ENCODE peak calls at places on chromosomes 6 and 20, in nine cellular contexts. Q is HFFc6, X is fibroblast of the aortic adventitia, M is cardiac fibroblast, C is glutamatergic neuron, R is right lobe of liver, N is type B pancreatic cell, I is AG09319, S is bronchial epithelial cell. Z is an unnamed sample.

GRCh38 chr20:17543531-17543961 is 12.4 kb upstream of the BFSP1 start:
- DNase-seq in Q (peak; percentile 34), X (peak; percentile 78), M (peak; percentile 80), C (no peak), R (no peak), N (no peak), I (peak; percentile 60), S (peak; percentile 49), Z (no peak)

GRCh38 chr20:58921564-58921963 is 59.5 kb upstream of the NELFCD start:
- DNase-seq in Q (no peak), X (no peak), M (no peak), C (no peak), R (no peak), N (no peak), I (no peak), S (no peak), Z (no peak)

GRCh38 chr6:16918586-16918985 is 157.3 kb upstream of the ATXN1 start:
- DNase-seq in Q (no peak), X (no peak), M (peak; percentile 53), C (no peak), R (no peak), N (no peak), I (no peak), S (no peak), Z (no peak)

GRCh38 chr6:79543886-79544285 is 6.7 kb upstream of the LCA5 start:
- DNase-seq in Q (no peak), X (no peak), M (no peak), C (no peak), R (no peak), N (no peak), I (no peak), S (no peak), Z (no peak)

GRCh38 chr6:132805548-132805947 is 7.1 kb upstream of the SLC18B1 start:
- DNase-seq in Q (no peak), X (no peak), M (no peak), C (no peak), R (no peak), N (no peak), I (no peak), S (no peak), Z (no peak)

GRCh38 chr6:8589941-8590676 is 154.8 kb upstream of the SLC35B3 start:
- DNase-seq in Q (no peak), X (no peak), M (no peak), C (peak; percentile 24), R (no peak), N (no peak), I (no peak), S (no peak), Z (no peak)

GRCh38 chr6:166589334-166589731 is 2.9 kb upstream of the RAMACL start:
- DNase-seq in Q (no peak), X (no peak), M (no peak), C (no peak), R (no peak), N (no peak), I (peak; percentile 8), S (no peak), Z (no peak)

GRCh38 chr20:9407805-9408421 is 106.5 kb upstream of the LAMP5 start:
- DNase-seq in Q (peak; percentile 71), X (peak; percentile 83), M (peak; percentile 84), C (peak; percentile 68), R (no peak), N (no peak), I (no peak), S (peak; percentile 65), Z (no peak)

GRCh38 chr20:33079267-33079666 is at the start of gene BPIFB4:
- DNase-seq in Q (peak; percentile 64), X (peak; percentile 68), M (peak; percentile 18), C (no peak), R (no peak), N (no peak), I (peak; percentile 24), S (no peak), Z (no peak)

GRCh38 chr20:9280654-9281053 is 211.8 kb downstream of the PLCB4 start:
- DNase-seq in Q (peak; percentile 25), X (no peak), M (no peak), C (no peak), R (no peak), N (no peak), I (peak; percentile 49), S (no peak), Z (no peak)

GRCh38 chr20:32945710-32946221 is 58.5 kb downstream of the SUN5 start:
- DNase-seq in Q (peak; percentile 27), X (peak; percentile 38), M (peak; percentile 55), C (no peak), R (no peak), N (no peak), I (no peak), S (peak; percentile 38), Z (no peak)

GRCh38 chr6:6315660-6316059 is 4.8 kb downstream of the F13A1 start:
- DNase-seq in Q (peak; percentile 4), X (peak; percentile 42), M (peak; percentile 55), C (peak; percentile 60), R (no peak), N (no peak), I (no peak), S (peak; percentile 48), Z (no peak)

DNA sequence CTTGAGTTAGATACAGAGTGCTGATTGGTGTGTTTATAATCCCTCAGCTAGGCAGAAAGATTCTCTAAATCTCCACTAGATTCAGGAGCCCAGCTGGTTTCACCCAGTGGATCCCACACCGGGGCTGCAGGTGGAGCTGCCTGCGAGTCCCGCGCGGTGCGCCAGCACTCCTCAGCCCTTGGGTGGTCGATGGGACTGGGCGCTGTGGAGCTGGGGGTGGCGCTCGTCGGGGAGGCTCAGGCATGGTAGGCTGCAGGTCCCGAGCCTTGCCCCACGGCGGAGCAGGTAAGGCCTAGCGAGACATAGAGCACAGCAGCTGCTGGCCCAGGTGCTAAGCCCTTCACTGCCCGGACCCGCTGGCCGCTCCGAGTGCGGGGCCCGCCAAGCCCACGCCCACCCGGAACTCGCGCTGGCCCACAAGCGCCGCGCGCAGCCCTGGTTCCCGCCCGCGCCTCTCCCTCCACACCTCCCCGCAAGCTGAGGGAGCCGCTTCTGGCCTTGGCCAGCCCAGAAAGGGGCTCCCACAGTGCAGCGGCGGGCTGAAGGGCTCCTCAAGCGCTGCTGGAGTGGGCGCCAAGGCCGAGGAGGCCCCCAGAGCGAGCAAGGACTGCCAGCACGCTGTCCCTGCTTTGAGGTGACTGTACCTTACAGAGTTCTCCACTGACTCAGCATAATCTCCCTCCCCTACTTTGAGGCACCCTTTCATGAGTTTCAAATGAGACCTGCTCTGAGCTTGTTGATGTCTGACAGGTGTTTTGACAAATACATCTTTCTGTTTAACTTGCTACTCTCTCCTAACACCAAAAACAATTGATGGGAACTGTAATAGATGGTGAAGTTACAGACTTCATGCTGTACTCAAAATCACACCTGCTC is 3.9 kb upstream of the SSR1 start:
- DNase-seq in Q (no peak), X (no peak), M (no peak), C (no peak), R (no peak), N (peak; percentile 61), I (no peak), S (no peak), Z (no peak)
- TF ChIP-seq CTCF in Q (no peak), X (no peak), M (no peak), C (no peak), R (no peak), N (no peak), I (no peak), S (no peak), Z (no peak)

DNA sequence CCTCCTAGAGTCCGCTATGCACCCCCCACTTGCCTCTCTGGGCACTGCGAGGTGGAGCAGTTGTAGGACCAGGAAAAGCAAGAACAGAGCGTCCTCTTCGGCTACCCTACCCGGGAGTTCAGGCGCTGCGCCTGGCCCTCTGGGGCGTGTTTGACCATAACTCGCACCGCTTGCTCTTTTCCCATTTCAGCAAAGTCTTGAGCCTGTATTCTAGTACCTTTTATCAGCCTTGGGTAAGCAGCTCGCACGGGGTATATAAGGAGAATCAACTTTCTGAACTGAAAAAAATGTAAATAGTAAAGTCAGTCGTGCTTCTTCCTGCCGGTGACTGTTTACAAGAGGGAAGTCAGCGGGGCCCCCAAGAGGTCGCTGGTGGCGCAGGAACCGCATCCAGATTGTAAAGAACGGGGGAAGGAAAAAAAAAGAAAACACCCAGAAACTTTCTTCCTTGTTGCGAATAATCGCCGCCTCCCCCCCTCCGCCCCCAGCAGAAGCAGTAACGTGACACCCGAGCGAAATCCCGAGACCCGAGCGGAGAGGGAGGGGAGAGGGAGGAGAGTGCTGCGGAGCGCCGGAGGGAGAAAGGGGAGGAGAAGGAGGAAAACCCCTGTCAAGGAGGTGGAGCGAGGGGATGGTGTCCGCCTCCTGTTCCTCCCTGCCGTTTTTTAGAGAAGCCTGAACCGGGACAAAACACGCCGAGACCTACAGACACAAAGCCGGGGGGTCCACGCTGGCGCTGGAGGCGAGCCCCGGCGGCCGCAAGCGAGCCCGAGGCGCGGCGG is at the start of gene UST:
- DNase-seq in Q (peak; percentile 93), X (peak; percentile 97), M (peak; percentile 93), C (peak; percentile 60), R (peak; percentile 44), N (peak; percentile 84), I (peak; percentile 94), S (peak; percentile 65), Z (peak; percentile 92)
- TF ChIP-seq CTCF in Q (peak; percentile 70), X (peak; percentile 57), M (peak; percentile 45), C (no peak), R (no peak), N (peak; percentile 59), I (peak; percentile 67), S (peak; percentile 62), Z (peak; percentile 78)

GRCh38 chr6:118288355-118289124 is 259.6 kb upstream of the PLN start:
- DNase-seq in Q (peak; percentile 9), X (peak; percentile 15), M (peak; percentile 64), C (no peak), R (no peak), N (no peak), I (no peak), S (peak; percentile 13), Z (no peak)
- TF ChIP-seq CTCF in Q (peak; percentile 43), X (peak; percentile 20), M (peak; percentile 58), C (no peak), R (no peak), N (no peak), I (peak; percentile 38), S (no peak), Z (peak; percentile 61)

GRCh38 chr6:160207618-160208017 is 51.0 kb downstream of the SLC22A2 start:
- DNase-seq in Q (no peak), X (no peak), M (no peak), C (no peak), R (no peak), N (no peak), I (no peak), S (no peak), Z (no peak)

GRCh38 chr6:160203953-160204352 is 54.7 kb downstream of the SLC22A2 start:
- DNase-seq in Q (no peak), X (no peak), M (no peak), C (no peak), R (no peak), N (no peak), I (no peak), S (no peak), Z (no peak)

GRCh38 chr6:160201056-160201455 is 57.6 kb downstream of the SLC22A2 start:
- DNase-seq in Q (no peak), X (no peak), M (no peak), C (no peak), R (no peak), N (no peak), I (no peak), S (no peak), Z (no peak)

GRCh38 chr6:160202411-160202810 is 56.2 kb downstream of the SLC22A2 start:
- DNase-seq in Q (no peak), X (peak; percentile 46), M (no peak), C (no peak), R (no peak), N (no peak), I (no peak), S (no peak), Z (no peak)

GRCh38 chr6:160203522-160203921 is 55.1 kb downstream of the SLC22A2 start:
- DNase-seq in Q (no peak), X (no peak), M (no peak), C (no peak), R (no peak), N (no peak), I (no peak), S (no peak), Z (no peak)
- TF ChIP-seq CTCF in Q (no peak), X (no peak), M (no peak), C (no peak), R (no peak), N (no peak), I (no peak), S (no peak), Z (no peak)

Z was measured in chondrocyte.